ENCODE peak calls at places on chromosomes 3 and 15, in seven cellular contexts. X is IMR-90, B is astrocyte, D is adipocyte, R is GM12878, F is kidney, I is colonic mucosa. A is an unnamed sample. For H3K4me1, the result is how much of the 10 kb centered on the place peaks cover.

GRCh38 chr15:101201411-101202174 is 50.3 kb downstream of the CHSY1 start:
- DNase-seq in X (peak), B (peak), D (peak), R (no peak), F (peak), I (peak), A (peak)

GRCh38 chr15:34318277-34319079 is 19.1 kb downstream of the SLC12A6 start:
- DNase-seq in X (peak), B (peak), D (no peak), R (no peak), F (no peak), I (peak), A (peak)

GRCh38 chr3:30681276-30682211 is 75.1 kb downstream of the TGFBR2 start:
- DNase-seq in X (peak), B (peak), D (peak), R (no peak), F (peak), I (peak), A (no peak)

GRCh38 chr3:167361356-167361755 is 18.7 kb downstream of the ZBBX start:
- DNase-seq in X (no peak), B (no peak), D (no peak), R (no peak), F (no peak), I (no peak), A (no peak)

GRCh38 chr15:58062983-58063382 is 2.5 kb downstream of the ALDH1A2 start:
- DNase-seq in X (no peak), B (no peak), D (no peak), R (no peak), F (no peak), I (no peak), A (no peak)

GRCh38 chr3:136336329-136337100 is 86.4 kb downstream of the PCCB start:
- DNase-seq in X (peak), B (peak), D (peak), R (no peak), F (no peak), I (no peak), A (no peak)

GRCh38 chr3:188486126-188486525 is 332.2 kb downstream of the LPP start:
- DNase-seq in X (peak), B (peak), D (peak), R (no peak), F (no peak), I (no peak), A (peak)

GRCh38 chr3:66450389-66451022 is 50.3 kb downstream of the LRIG1 start:
- DNase-seq in X (peak), B (peak), D (peak), R (no peak), F (no peak), I (peak), A (no peak)

GRCh38 chr3:67515778-67516177 is 138.6 kb downstream of the SUCLG2 start:
- DNase-seq in X (no peak), B (no peak), D (no peak), R (no peak), F (no peak), I (no peak), A (no peak)

GRCh38 chr3:194135806-194136518 is at the start of gene HES1:
- DNase-seq in X (peak), B (peak), D (peak), R (peak), F (peak), I (peak), A (peak)

GRCh38 chr3:72995337-72995736 is 1.3 kb upstream of the PPP4R2 start:
- DNase-seq in X (no peak), B (no peak), D (no peak), R (no peak), F (no peak), I (peak), A (no peak)

GRCh38 chr15:52133510-52134220 is 21.1 kb upstream of the BCL2L10 start:
- DNase-seq in X (no peak), B (no peak), D (no peak), R (no peak), F (no peak), I (no peak), A (no peak)

GRCh38 chr15:52529289-52529929 is 729 bp upstream of the MYO5A start:
- DNase-seq in X (no peak), B (no peak), D (no peak), R (no peak), F (no peak), I (peak), A (no peak)

GRCh38 chr3:120040813-120041377 is 53.4 kb downstream of the GSK3B start:
- DNase-seq in X (no peak), B (no peak), D (no peak), R (no peak), F (peak), I (no peak), A (no peak)

GRCh38 chr15:96473556-96473955 is 143.1 kb downstream of the NR2F2 start:
- DNase-seq in X (no peak), B (no peak), D (no peak), R (no peak), F (no peak), I (no peak), A (no peak)

GRCh38 chr3:48695113-48695753 is 9.5 kb upstream of the NCKIPSD start:
- DNase-seq in X (peak), B (peak), D (peak), R (no peak), F (no peak), I (peak), A (peak)

GRCh38 chr3:37856381-37856780 is 5.3 kb upstream of the CTDSPL start:
- DNase-seq in X (no peak), B (no peak), D (no peak), R (no peak), F (no peak), I (no peak), A (no peak)

GRCh38 chr3:160133757-160134156 is 91.5 kb upstream of the C3orf80 start:
- DNase-seq in X (no peak), B (peak), D (no peak), R (no peak), F (no peak), I (no peak), A (peak)

GRCh38 chr15:96054606-96055005 is 275.9 kb upstream of the NR2F2 start:
- DNase-seq in X (peak), B (no peak), D (no peak), R (no peak), F (no peak), I (no peak), A (no peak)

GRCh38 chr3:144114767-144115166 is 143.1 kb downstream of the DIPK2A start:
- DNase-seq in X (peak), B (no peak), D (peak), R (no peak), F (no peak), I (no peak), A (no peak)

GRCh38 chr15:56832125-56832524 is 86.3 kb upstream of the TCF12 start:
- DNase-seq in X (no peak), B (no peak), D (peak), R (no peak), F (no peak), I (peak), A (no peak)

GRCh38 chr15:72785452-72786243 is 2.1 kb upstream of the ADPGK start:
- DNase-seq in X (peak), B (peak), D (peak), R (no peak), F (no peak), I (no peak), A (no peak)

GRCh38 chr3:115518100-115518852 is 105.0 kb upstream of the GAP43 start:
- DNase-seq in X (peak), B (peak), D (peak), R (no peak), F (peak), I (peak), A (peak)

GRCh38 chr15:49135893-49136292 is 19.5 kb downstream of the COPS2 start:
- DNase-seq in X (peak), B (peak), D (peak), R (no peak), F (no peak), I (no peak), A (peak)

GRCh38 chr3:184592411-184593200 is 31.0 kb downstream of the EPHB3 start:
- DNase-seq in X (peak), B (peak), D (peak), R (no peak), F (no peak), I (no peak), A (no peak)

GRCh38 chr3:126131881-126132750 is 48.2 kb upstream of the SLC41A3 start:
- DNase-seq in X (no peak), B (no peak), D (no peak), R (no peak), F (peak), I (peak), A (no peak)

GRCh38 chr3:105417538-105418289 is 51.0 kb downstream of the ALCAM start:
- DNase-seq in X (peak), B (peak), D (no peak), R (no peak), F (no peak), I (no peak), A (peak)

GRCh38 chr3:47283193-47283537 is 421 bp downstream of the KLHL18 start:
- DNase-seq in X (no peak), B (no peak), D (peak), R (no peak), F (no peak), I (peak), A (peak)

GRCh38 chr15:92803852-92804609 is 96.1 kb upstream of the CHD2 start:
- DNase-seq in X (peak), B (peak), D (peak), R (peak), F (peak), I (peak), A (peak)

GRCh38 chr3:33954956-33955355 is 156.5 kb downstream of the PDCD6IP start:
- DNase-seq in X (no peak), B (no peak), D (no peak), R (no peak), F (no peak), I (no peak), A (no peak)

GRCh38 chr3:54905936-54906335 is 21.9 kb downstream of the LRTM1 start:
- DNase-seq in X (no peak), B (no peak), D (no peak), R (no peak), F (no peak), I (no peak), A (no peak)

GRCh38 chr3:197718904-197719303 is 17.8 kb downstream of the RUBCN start:
- DNase-seq in X (peak), B (peak), D (peak), R (no peak), F (no peak), I (no peak), A (peak)

GRCh38 chr3:24521306-24522154 is 26.9 kb upstream of the THRB start:
- DNase-seq in X (no peak), B (peak), D (peak), R (no peak), F (peak), I (peak), A (peak)

GRCh38 chr3:25895443-25895842 is 105.6 kb downstream of the OXSM start:
- DNase-seq in X (peak), B (peak), D (no peak), R (no peak), F (no peak), I (no peak), A (no peak)

GRCh38 chr15:38768970-38769369 is 204.4 kb upstream of the RASGRP1 start:
- DNase-seq in X (peak), B (peak), D (no peak), R (no peak), F (peak), I (peak), A (no peak)

GRCh38 chr3:111652492-111653180 is 57.5 kb upstream of the ZBED2 start:
- DNase-seq in X (no peak), B (no peak), D (no peak), R (no peak), F (no peak), I (no peak), A (no peak)

GRCh38 chr15:47422901-47423300 is 294.4 kb upstream of the SEMA6D start:
- DNase-seq in X (peak), B (no peak), D (peak), R (no peak), F (no peak), I (no peak), A (peak)

GRCh38 chr3:27590437-27591320 is 106.5 kb upstream of the SLC4A7 start:
- DNase-seq in X (peak), B (peak), D (peak), R (no peak), F (no peak), I (no peak), A (peak)

DNA sequence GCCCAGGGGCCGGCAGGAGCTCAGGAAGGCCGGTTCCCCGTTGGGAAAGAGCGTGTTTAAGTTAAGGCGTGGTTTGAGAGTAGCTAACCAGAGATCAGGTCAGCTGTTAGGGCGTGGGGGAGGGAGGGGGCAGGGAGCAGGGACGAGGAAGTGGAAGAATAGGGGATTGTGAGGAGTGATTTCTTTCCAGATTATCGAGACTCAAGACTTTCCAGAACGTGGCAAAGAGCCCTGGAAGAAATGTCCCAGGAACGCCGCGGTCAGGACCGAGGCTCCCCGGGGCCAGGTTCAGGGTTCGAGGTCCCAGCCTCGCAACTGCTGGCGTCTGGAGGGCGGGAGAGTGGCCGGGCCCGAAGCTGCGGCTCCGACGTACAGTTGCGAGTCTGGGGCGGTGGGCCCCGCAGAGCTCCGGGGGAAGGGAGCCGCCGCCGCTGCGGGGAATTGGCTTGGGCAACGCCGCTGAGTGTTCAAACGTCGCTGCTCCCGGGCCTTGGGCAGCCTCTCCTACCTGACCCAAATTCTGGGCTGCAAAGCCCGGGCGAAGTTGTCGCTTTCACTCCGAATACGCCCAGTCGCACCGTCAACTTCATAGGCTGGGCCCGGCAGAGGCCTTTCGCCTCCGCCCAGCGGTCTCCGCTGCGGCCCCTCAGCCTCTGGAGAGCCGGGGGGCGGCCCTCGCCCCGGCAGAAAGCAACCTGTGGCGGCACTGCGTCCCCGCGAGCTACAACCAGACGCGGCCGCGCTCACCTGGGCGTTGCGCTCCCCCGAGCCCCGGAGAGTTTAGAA is 9.5 kb downstream of the ISL2 start:
- DNase-seq in X (no peak), B (no peak), D (peak), R (no peak), F (no peak), I (peak), A (no peak)
- H3K9ac ChIP-seq in X (no peak), B (no peak), D (no peak), R (peak), F (no peak), I (peak), A (no peak)

DNA sequence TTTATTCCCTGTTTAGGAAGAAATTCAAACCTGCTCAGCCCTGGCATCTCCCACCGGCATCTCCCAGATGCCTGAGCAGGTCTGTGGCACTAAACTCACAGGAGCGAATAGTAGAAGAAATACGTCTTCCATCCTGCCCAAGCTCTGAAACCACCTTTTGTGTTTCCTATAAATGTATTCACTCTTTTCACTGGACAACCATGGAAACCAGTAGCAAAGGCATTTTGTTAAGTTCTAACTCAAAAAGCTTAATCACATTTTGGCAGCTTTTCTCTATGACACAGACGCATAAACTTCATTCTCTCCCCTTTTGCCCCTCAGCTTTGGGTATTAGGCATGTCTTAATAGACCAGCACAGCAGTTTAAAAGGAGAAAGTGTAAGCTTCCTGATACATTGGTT is 24.5 kb upstream of the ARNT2 start:
- DNase-seq in X (no peak), B (no peak), D (no peak), R (no peak), F (no peak), I (no peak), A (no peak)
- H3K4me1 ChIP-seq in X (under half), B (under half), D (under half), R (under half), F (under half), I (under half), A (under half)

DNA sequence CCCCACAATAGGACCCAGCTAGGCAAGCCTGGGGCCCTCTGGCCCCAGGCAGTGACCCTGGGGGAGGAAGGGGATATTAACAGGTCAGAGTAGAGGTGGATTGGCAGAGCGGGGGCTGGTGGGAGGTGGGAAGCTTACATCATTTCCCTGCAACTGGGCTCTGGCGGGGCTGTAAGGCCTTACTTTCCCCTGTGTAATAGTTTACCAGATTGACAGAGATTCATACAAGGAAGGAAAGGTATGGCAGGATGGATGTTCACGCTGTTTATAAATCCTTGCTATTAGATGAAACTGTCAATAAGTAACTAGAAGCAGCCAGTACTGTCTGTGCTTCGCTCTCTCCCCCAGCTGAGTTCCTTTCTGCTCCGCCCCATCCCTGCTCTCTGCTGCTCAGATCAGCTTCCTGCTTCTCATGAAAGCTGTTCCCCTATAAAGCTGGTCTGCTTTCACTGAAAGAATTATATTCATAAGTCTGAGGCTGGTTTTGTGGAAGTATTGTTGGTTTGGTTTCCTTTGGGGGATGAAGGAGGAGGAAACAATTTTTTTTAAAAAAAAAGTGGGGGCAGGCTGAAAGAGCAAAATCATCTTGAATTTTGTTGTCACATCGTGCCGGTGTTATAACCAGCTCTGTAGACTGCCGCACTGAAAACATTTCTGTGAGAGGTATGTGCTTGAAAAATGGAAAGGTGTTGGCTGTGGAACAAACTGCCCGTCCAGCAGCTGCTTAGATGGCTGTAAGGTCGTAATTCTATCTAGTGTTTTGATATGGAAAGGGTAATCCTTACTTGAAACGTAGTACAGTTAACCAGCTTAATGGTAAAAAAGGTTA is 76.4 kb downstream of the BBX start:
- DNase-seq in X (peak), B (peak), D (peak), R (peak), F (peak), I (peak), A (peak)
- H3K9ac ChIP-seq in X (peak), B (peak), D (peak), R (peak), F (peak), I (peak), A (peak)

GRCh38 chr15:70120954-70121655 is 23.4 kb upstream of the TLE3 start:
- DNase-seq in X (no peak), B (peak), D (no peak), R (no peak), F (no peak), I (no peak), A (no peak)
- H3K4me1 ChIP-seq in X (under half), B (under half), D (under half), R (under half), F (under half), I (under half), A (under half)

DNA sequence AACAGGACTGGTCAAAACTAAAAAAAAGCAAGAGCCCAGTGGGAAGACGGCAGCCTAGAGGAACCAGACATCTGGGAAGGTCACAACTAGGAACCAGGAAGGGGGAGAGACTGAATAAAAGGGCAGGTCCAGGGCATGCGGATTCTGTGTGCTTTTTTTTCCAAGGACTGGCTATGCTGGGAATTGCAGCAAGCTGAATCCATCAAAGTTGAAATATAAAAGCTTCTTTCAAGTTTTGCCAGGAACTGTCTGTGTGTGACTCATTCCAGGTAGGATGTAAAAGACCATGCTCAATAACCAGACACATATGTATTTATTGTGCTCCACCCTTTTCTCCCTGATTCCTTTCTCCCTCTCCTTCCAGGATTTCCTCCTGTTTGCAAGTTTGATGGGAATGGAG is 47.9 kb upstream of the CCDC80 start:
- DNase-seq in X (no peak), B (peak), D (no peak), R (no peak), F (no peak), I (no peak), A (peak)
- H3K9ac ChIP-seq in X (no peak), B (no peak), D (no peak), R (no peak), F (no peak), I (no peak), A (no peak)

DNA sequence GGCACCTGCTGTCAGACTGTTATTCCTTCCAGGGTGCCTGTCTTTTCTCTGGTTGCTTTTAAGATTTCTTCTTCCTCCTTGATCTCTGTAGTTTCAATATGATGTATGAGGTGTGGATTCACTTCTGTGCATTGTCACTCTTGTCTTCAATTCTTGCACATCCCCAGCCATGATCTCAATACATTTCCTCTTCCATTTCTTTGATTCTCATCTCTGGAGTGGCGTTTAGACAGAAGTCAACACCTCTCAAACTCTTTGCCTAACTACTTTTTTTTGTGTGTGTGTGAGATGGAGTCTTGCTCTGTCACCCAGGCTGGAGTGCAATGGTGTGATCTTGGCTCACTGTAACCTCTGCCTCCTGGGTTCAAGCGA is 224.4 kb upstream of the LYSMD4 start:
- DNase-seq in X (no peak), B (no peak), D (no peak), R (no peak), F (no peak), I (no peak), A (no peak)
- H3K4me1 ChIP-seq in X (under half), B (under half), D (under half), R (under half), F (under half), I (under half), A (under half)

DNA sequence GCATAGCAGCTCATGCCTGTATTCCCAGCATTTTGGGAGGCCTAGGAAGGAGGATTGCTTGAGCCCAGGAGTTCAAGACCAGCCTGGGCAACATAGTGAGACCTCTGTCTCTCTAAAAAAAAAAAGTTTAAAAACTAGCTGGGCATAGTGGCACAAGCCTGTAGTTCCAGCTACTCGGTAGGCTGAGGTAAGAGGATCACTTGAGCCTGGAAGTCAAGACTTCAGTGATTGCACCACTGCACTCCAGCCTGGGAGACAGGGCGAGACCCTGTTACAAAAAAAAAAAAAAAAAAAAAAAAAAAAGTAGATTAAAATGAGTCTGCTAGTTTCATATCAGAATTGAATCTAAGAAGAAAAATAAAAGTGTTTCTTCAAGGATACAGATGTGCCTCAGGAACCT is 32.4 kb upstream of the ANPEP start:
- DNase-seq in X (no peak), B (no peak), D (no peak), R (no peak), F (no peak), I (no peak), A (no peak)
- H3K9ac ChIP-seq in X (no peak), B (no peak), D (peak), R (no peak), F (no peak), I (no peak), A (no peak)